ENCODE peak calls at places on chromosomes 11 and 22, in nine cellular contexts. T is uterus, Y is endothelial cell of umbilical vein, O is neural progenitor cell, L is H9, Q is IMR-90, W is psoas muscle, R is thoracic aorta, D is cardiac muscle cell. M is an unnamed sample.

GRCh38 chr11:107140988-107141387 is 122.7 kb upstream of the GUCY1A2 start:
- DNase-seq in R (no peak), O (no peak), Y (no peak), D (no peak), L (no peak), T (no peak), W (no peak), Q (no peak), M (no peak)

GRCh38 chr22:34080501-34080900 is 160.2 kb upstream of the LARGE1 start:
- DNase-seq in W (no peak), L (no peak), Q (no peak), O (no peak), D (no peak), R (no peak), T (no peak), Y (no peak), M (no peak)

GRCh38 chr11:113550179-113550578 is 75.0 kb upstream of the DRD2 start:
- DNase-seq in W (no peak), Q (no peak), T (no peak), Y (no peak), D (no peak), O (no peak), R (no peak), L (no peak), M (peak; percentile 25)

GRCh38 chr11:47185305-47186075 is 744 bp downstream of the PACSIN3 start:
- DNase-seq in T (peak; percentile 70), L (peak; percentile 96), W (peak; percentile 76), Q (peak; percentile 37), O (peak; percentile 84), D (peak; percentile 43), R (no peak), Y (peak; percentile 40), M (no peak)

GRCh38 chr22:29661355-29661754 is 57.9 kb downstream of the NF2 start:
- DNase-seq in T (no peak), Q (peak; percentile 58), D (no peak), L (no peak), W (no peak), O (no peak), Y (peak; percentile 76), R (no peak), M (no peak)

GRCh38 chr22:50165438-50166123 is 5.0 kb upstream of the PANX2 start:
- DNase-seq in D (no peak), W (no peak), T (no peak), O (no peak), Q (no peak), Y (no peak), L (no peak), R (no peak), M (no peak)

GRCh38 chr11:130999086-130999485 is 82.8 kb upstream of the SNX19 start:
- DNase-seq in W (no peak), R (no peak), O (no peak), Y (peak; percentile 64), T (no peak), Q (peak; percentile 58), L (no peak), D (peak; percentile 72), M (no peak)

GRCh38 chr11:2830030-2830812 is 55.4 kb downstream of the CDKN1C start:
- DNase-seq in R (no peak), L (no peak), D (no peak), T (no peak), Y (no peak), O (no peak), W (peak; percentile 21), Q (no peak), M (no peak)

GRCh38 chr22:50035976-50036375 is 22.1 kb downstream of the TTLL8 start:
- DNase-seq in D (no peak), L (no peak), W (no peak), R (no peak), Y (no peak), T (no peak), O (no peak), Q (no peak), M (no peak)

GRCh38 chr22:25402501-25403283 is 161.8 kb upstream of the GRK3 start:
- DNase-seq in D (peak; percentile 56), Q (peak; percentile 59), Y (no peak), O (no peak), T (peak; percentile 32), L (no peak), W (no peak), R (no peak), M (no peak)

GRCh38 chr11:102237096-102237735 is 80.1 kb upstream of the BIRC3 start:
- DNase-seq in Q (peak; percentile 62), Y (no peak), O (peak; percentile 25), D (no peak), L (no peak), R (no peak), W (no peak), T (no peak), M (no peak)

GRCh38 chr22:50085211-50085999 is at the start of gene MLC1:
- DNase-seq in W (no peak), Y (no peak), Q (peak; percentile 25), L (no peak), R (no peak), O (no peak), D (peak; percentile 72), T (no peak), M (peak; percentile 94)

GRCh38 chr11:100776212-100776896 is 89.3 kb downstream of the ARHGAP42 start:
- DNase-seq in Q (peak; percentile 4), T (no peak), W (no peak), L (no peak), Y (peak; percentile 23), R (no peak), O (no peak), D (peak; percentile 72), M (no peak)

GRCh38 chr11:73429121-73429740 is 53.0 kb downstream of the RELT start:
- DNase-seq in O (no peak), W (no peak), Y (peak; percentile 15), R (no peak), L (no peak), Q (peak; percentile 75), T (no peak), D (peak; percentile 60), M (no peak)

GRCh38 chr11:114273071-114273470 is 23.1 kb upstream of the NNMT start:
- DNase-seq in Y (no peak), T (no peak), O (no peak), R (no peak), W (no peak), L (no peak), Q (no peak), D (no peak), M (no peak)

GRCh38 chr11:132632641-132633124 is 899.6 kb downstream of the OPCML start:
- DNase-seq in R (no peak), W (no peak), O (no peak), Q (peak; percentile 99), D (peak; percentile 94), T (no peak), L (no peak), Y (peak; percentile 28), M (no peak)

GRCh38 chr11:69352715-69353325 is 58.9 kb downstream of the MYEOV start:
- DNase-seq in Q (peak; percentile 99), L (no peak), W (no peak), R (no peak), Y (peak; percentile 96), O (no peak), T (no peak), D (peak; percentile 74), M (no peak)

GRCh38 chr11:87266751-87267150 is 229.0 kb downstream of the TMEM135 start:
- DNase-seq in T (no peak), L (no peak), O (no peak), R (no peak), Q (no peak), D (no peak), Y (no peak), W (no peak), M (no peak)

GRCh38 chr11:45212566-45213315 is 66.3 kb downstream of the PRDM11 start:
- DNase-seq in W (no peak), L (peak; percentile 78), Q (no peak), R (no peak), O (peak; percentile 67), Y (no peak), T (peak; percentile 40), D (no peak), M (no peak)

GRCh38 chr11:133947298-133947905 is 9.4 kb downstream of the IGSF9B start:
- DNase-seq in Y (peak; percentile 20), W (peak; percentile 46), T (no peak), Q (peak; percentile 23), R (no peak), L (peak; percentile 88), D (peak; percentile 63), O (peak; percentile 91), M (no peak)
- TF ChIP-seq CTCF in Y (peak; percentile 39), W (peak; percentile 34), T (peak; percentile 32), Q (peak; percentile 44), R (peak; percentile 40), L (peak; percentile 47), D (peak; percentile 48), O (peak; percentile 47), M (no peak)

DNA sequence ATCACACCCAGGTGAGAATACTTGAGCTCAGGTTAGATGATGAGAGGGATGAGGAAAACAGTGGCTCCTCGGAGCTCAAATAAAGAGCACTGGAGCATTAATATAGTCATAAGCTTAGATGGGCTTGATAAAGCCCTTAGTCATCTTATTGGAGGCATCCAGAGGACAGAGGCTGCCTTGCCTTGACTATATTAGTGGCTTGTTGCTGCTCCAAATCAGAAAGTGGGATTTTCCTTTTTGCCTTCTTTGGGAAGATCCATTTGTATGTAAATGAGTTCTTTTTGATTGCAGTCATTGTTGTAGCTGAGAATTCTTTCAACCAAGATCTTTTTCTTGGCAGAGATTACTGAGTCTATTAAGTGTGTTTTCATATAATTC is 18.9 kb downstream of the ADM start:
- DNase-seq in Y (peak; percentile 68), T (no peak), D (peak; percentile 46), W (no peak), Q (peak; percentile 47), L (no peak), O (no peak), R (no peak), M (no peak)
- H3K27ac ChIP-seq in Y (no peak overlapping the region), T (peak overlapping the region; percentile 55), D (no peak overlapping the region), W (peak overlapping the region; percentile 12), Q (peak overlapping the region; percentile 27), L (no peak overlapping the region), O (no peak overlapping the region), R (peak overlapping the region; percentile 8), M (peak overlapping the region; percentile 21)

DNA sequence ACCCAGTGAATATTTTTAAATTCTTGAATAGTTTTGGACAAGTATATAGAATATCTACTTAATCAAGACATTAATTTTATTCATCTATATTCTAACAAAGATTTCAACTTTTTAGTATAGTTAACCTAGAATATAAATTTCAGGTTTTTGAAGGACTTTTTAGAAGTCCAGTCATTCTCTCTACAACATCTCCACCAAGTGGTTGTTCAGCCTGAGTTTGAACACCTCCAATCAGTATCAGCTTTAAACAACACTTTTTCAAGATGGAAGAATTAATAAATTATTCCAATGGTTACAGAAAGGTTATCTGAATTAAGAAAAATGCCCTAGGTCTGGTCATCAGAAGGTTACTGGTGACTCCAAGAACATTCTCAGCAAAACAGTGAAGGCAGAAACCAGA is 31.8 kb downstream of the EIF3M start:
- DNase-seq in Y (peak; percentile 17), W (no peak), R (no peak), T (no peak), Q (no peak), D (peak; percentile 69), L (no peak), O (peak; percentile 6), M (no peak)
- TF ChIP-seq CTCF in Y (no peak), W (no peak), R (no peak), T (no peak), Q (peak; percentile 26), D (peak; percentile 57), L (peak; percentile 53), O (peak; percentile 51), M (no peak)

GRCh38 chr22:39148024-39148726 is 4.3 kb downstream of the CBX7 start:
- DNase-seq in L (no peak), W (peak; percentile 8), R (no peak), T (no peak), O (no peak), Y (no peak), Q (no peak), D (no peak), M (no peak)
- H3K27ac ChIP-seq in L (no peak overlapping the region), W (peak overlapping the region; percentile 94), R (peak overlapping the region; percentile 97), T (peak overlapping the region; percentile 95), O (no peak overlapping the region), Y (no peak overlapping the region), Q (no peak overlapping the region), D (no peak overlapping the region), M (peak overlapping the region; percentile 99)

M was measured in vagina.